ENCODE peak calls at places on chromosomes 4 and X, in seven cellular contexts. K is IMR-90; P is ascending aorta; S is PC-3; E is naive thymus-derived CD8-positive, alpha-beta T cell; T is neural progenitor cell; M is astrocyte of the cerebellum. Q is an unnamed sample.

GRCh38 chr4:52126946-52127345 is 75.8 kb downstream of the SPATA18 start:
- DNase-seq in K (peak), P (no peak), S (peak), E (no peak), T (no peak), M (no peak), Q (no peak)

GRCh38 chrX:49111846-49112245 is 11.7 kb downstream of the GPKOW start:
- DNase-seq in K (no peak), P (no peak), S (no peak), E (no peak), T (no peak), M (no peak), Q (no peak)

GRCh38 chrX:53440631-53441517 is 6.7 kb upstream of the HSD17B10 start:
- DNase-seq in K (peak), P (peak), S (peak), E (no peak), T (peak), M (no peak), Q (peak)

GRCh38 chr4:175419120-175419774 is 392.8 kb downstream of the GPM6A start:
- DNase-seq in K (peak), P (no peak), S (peak), E (no peak), T (no peak), M (peak), Q (no peak)

GRCh38 chrX:132480581-132481203 is 8.1 kb downstream of the MBNL3 start:
- DNase-seq in K (peak), P (no peak), S (peak), E (peak), T (no peak), M (no peak), Q (peak)

GRCh38 chr4:12421364-12421763 is 992.7 kb upstream of the HS3ST1 start:
- DNase-seq in K (no peak), P (no peak), S (no peak), E (no peak), T (no peak), M (no peak), Q (no peak)

GRCh38 chr4:120105472-120105871 is 38.8 kb upstream of the MAD2L1 start:
- DNase-seq in K (no peak), P (no peak), S (no peak), E (no peak), T (no peak), M (no peak), Q (no peak)

GRCh38 chrX:10781847-10782530 is 161.6 kb upstream of the MID1 start:
- DNase-seq in K (no peak), P (no peak), S (peak), E (no peak), T (no peak), M (no peak), Q (no peak)

GRCh38 chr4:15653864-15654391 is 1.2 kb downstream of the FBXL5 start:
- DNase-seq in K (peak), P (no peak), S (peak), E (no peak), T (peak), M (no peak), Q (no peak)

GRCh38 chr4:106502106-106502699 is 133.6 kb upstream of the GIMD1 start:
- DNase-seq in K (peak), P (no peak), S (peak), E (no peak), T (peak), M (peak), Q (no peak)

GRCh38 chr4:178028481-178028880 is 586.2 kb upstream of the AGA start:
- DNase-seq in K (no peak), P (no peak), S (no peak), E (no peak), T (no peak), M (no peak), Q (no peak)

GRCh38 chr4:173860079-173860478 is 330.1 kb upstream of the HAND2 start:
- DNase-seq in K (no peak), P (no peak), S (no peak), E (no peak), T (no peak), M (no peak), Q (no peak)

GRCh38 chr4:8079031-8079885 is 79.4 kb downstream of the ABLIM2 start:
- DNase-seq in K (no peak), P (no peak), S (no peak), E (no peak), T (no peak), M (no peak), Q (no peak)

GRCh38 chrX:137747231-137747630 is 181.3 kb downstream of the ZIC3 start:
- DNase-seq in K (no peak), P (no peak), S (no peak), E (no peak), T (peak), M (no peak), Q (no peak)

GRCh38 chrX:134026732-134027311 is 41.4 kb upstream of the GPC3 start:
- DNase-seq in K (peak), P (no peak), S (peak), E (peak), T (peak), M (peak), Q (no peak)

GRCh38 chr4:29467044-29467717 is 1253.0 kb upstream of the PCDH7 start:
- DNase-seq in K (peak), P (no peak), S (peak), E (no peak), T (no peak), M (no peak), Q (no peak)

GRCh38 chr4:139972305-139972704 is 181.7 kb downstream of the MAML3 start:
- DNase-seq in K (no peak), P (no peak), S (peak), E (no peak), T (no peak), M (no peak), Q (no peak)

GRCh38 chr4:118265312-118266144 is 87.3 kb downstream of the PRSS12 start:
- DNase-seq in K (no peak), P (no peak), S (no peak), E (no peak), T (no peak), M (no peak), Q (no peak)

GRCh38 chrX:53456254-53456653 is 22.1 kb upstream of the HSD17B10 start:
- DNase-seq in K (peak), P (no peak), S (peak), E (no peak), T (no peak), M (no peak), Q (no peak)

GRCh38 chrX:30577362-30577961 is at the start of gene TASL:
- DNase-seq in K (no peak), P (no peak), S (no peak), E (peak), T (no peak), M (no peak), Q (peak)

GRCh38 chr4:8371251-8371995 is 69.1 kb downstream of the ACOX3 start:
- DNase-seq in K (no peak), P (no peak), S (no peak), E (no peak), T (no peak), M (no peak), Q (peak)

GRCh38 chr4:30756553-30756952 is 36.4 kb downstream of the PCDH7 start:
- DNase-seq in K (no peak), P (no peak), S (no peak), E (no peak), T (no peak), M (no peak), Q (no peak)

GRCh38 chr4:186027405-186027804 is 41.6 kb upstream of the TLR3 start:
- DNase-seq in K (no peak), P (no peak), S (no peak), E (no peak), T (no peak), M (no peak), Q (no peak)

GRCh38 chr4:168654206-168655174 is 157.6 kb downstream of the PALLD start:
- DNase-seq in K (no peak), P (no peak), S (peak), E (no peak), T (no peak), M (no peak), Q (no peak)

GRCh38 chr4:142567620-142568451 is 278.3 kb downstream of the INPP4B start:
- DNase-seq in K (peak), P (no peak), S (peak), E (no peak), T (peak), M (no peak), Q (no peak)

GRCh38 chrX:1533083-1533482 is 3.9 kb downstream of the P2RY8 start:
- DNase-seq in K (no peak), P (no peak), S (no peak), E (no peak), T (no peak), M (no peak), Q (no peak)

GRCh38 chrX:31392541-31392940 is 320.7 kb upstream of the FTHL17 start:
- DNase-seq in K (peak), P (no peak), S (no peak), E (no peak), T (no peak), M (no peak), Q (no peak)

GRCh38 chr4:23333946-23334878 is 555.6 kb downstream of the PPARGC1A start:
- DNase-seq in K (peak), P (no peak), S (peak), E (peak), T (peak), M (peak), Q (no peak)

Q was measured in natural killer cell treated with Interleukin-12 subunit alpha and Interleukin-12 subunit beta and Interleukin-15 and Interleukin-18, amount 100 ng/mL, for 72 hours.